ENCODE peak calls at places on chromosomes 1 and 21, in five cellular contexts. C, Q, A, K and H are unnamed samples.
A peak's percentile ranks its signal among the peaks of the same experiment; 100 is the strongest.

GRCh38 chr1:219372916-219373615 is 199.4 kb downstream of the LYPLAL1 start:
- DNase-seq in C (no peak), Q (no peak), A (no peak), K (no peak), H (no peak)

GRCh38 chr1:61330571-61330970 is 248.2 kb downstream of the NFIA start:
- DNase-seq in C (no peak), Q (no peak), A (no peak), K (no peak), H (no peak)

GRCh38 chr1:163248064-163248463 is 45.3 kb upstream of the RGS5 start:
- DNase-seq in C (no peak), Q (no peak), A (no peak), K (no peak), H (no peak)

GRCh38 chr21:41750051-41750450 is 16.8 kb downstream of the RIPK4 start:
- DNase-seq in C (no peak), Q (no peak), A (no peak), K (no peak), H (no peak)

GRCh38 chr21:42836767-42837301 is 42.5 kb downstream of the WDR4 start:
- DNase-seq in C (peak; percentile 16), Q (no peak), A (no peak), K (peak; percentile 23), H (peak; percentile 54)

GRCh38 chr21:31289702-31290101 is 54.4 kb downstream of the TIAM1 start:
- DNase-seq in C (no peak), Q (no peak), A (no peak), K (no peak), H (no peak)

GRCh38 chr1:211017066-211017691 is 116.8 kb downstream of the KCNH1 start:
- DNase-seq in C (no peak), Q (no peak), A (no peak), K (no peak), H (no peak)

GRCh38 chr1:23904748-23905357 is 8.3 kb downstream of the CNR2 start:
- DNase-seq in C (no peak), Q (no peak), A (no peak), K (no peak), H (no peak)

GRCh38 chr1:221174598-221174997 is 295.4 kb downstream of the HLX start:
- DNase-seq in C (no peak), Q (no peak), A (no peak), K (no peak), H (peak; percentile 63)

GRCh38 chr1:17668638-17669175 is 86.4 kb upstream of the ACTL8 start:
- DNase-seq in C (no peak), Q (no peak), A (no peak), K (no peak), H (no peak)
- TF ChIP-seq POLR2A in C (no peak), Q (no peak), A (no peak), K (no peak), H (no peak)

GRCh38 chr1:156959414-156959813 is 39.0 kb downstream of the LRRC71 start:
- DNase-seq in C (no peak), Q (no peak), A (no peak), K (no peak), H (no peak)

GRCh38 chr1:156958247-156958714 is 37.8 kb downstream of the LRRC71 start:
- DNase-seq in C (no peak), Q (no peak), A (no peak), K (no peak), H (no peak)

GRCh38 chr1:156964431-156964830 is 44.0 kb downstream of the LRRC71 start:
- DNase-seq in C (no peak), Q (no peak), A (no peak), K (no peak), H (no peak)

GRCh38 chr1:156961709-156962108 is 41.3 kb downstream of the LRRC71 start:
- DNase-seq in C (no peak), Q (no peak), A (no peak), K (no peak), H (no peak)

GRCh38 chr1:156963621-156964020 is 43.2 kb downstream of the LRRC71 start:
- DNase-seq in C (no peak), Q (no peak), A (no peak), K (no peak), H (peak; percentile 76)
- TF ChIP-seq POLR2AphosphoS5 in C (no peak), Q (no peak), A (no peak), K (no peak), H (no peak)

GRCh38 chr1:959730-960039 is 629 bp upstream of the NOC2L start:
- DNase-seq in C (no peak), Q (no peak), A (no peak), K (no peak), H (no peak)

GRCh38 chr1:958823-959729 is at the start of gene NOC2L:
- DNase-seq in C (peak; percentile 96), Q (peak; percentile 97), A (peak; percentile 95), K (peak; percentile 94), H (peak; percentile 98)

GRCh38 chr1:962381-963350 is 2.3 kb downstream of the KLHL17 start:
- DNase-seq in C (no peak), Q (no peak), A (no peak), K (no peak), H (no peak)

GRCh38 chr1:961132-961652 is 808 bp downstream of the KLHL17 start:
- DNase-seq in C (no peak), Q (no peak), A (no peak), K (no peak), H (no peak)

DNA sequence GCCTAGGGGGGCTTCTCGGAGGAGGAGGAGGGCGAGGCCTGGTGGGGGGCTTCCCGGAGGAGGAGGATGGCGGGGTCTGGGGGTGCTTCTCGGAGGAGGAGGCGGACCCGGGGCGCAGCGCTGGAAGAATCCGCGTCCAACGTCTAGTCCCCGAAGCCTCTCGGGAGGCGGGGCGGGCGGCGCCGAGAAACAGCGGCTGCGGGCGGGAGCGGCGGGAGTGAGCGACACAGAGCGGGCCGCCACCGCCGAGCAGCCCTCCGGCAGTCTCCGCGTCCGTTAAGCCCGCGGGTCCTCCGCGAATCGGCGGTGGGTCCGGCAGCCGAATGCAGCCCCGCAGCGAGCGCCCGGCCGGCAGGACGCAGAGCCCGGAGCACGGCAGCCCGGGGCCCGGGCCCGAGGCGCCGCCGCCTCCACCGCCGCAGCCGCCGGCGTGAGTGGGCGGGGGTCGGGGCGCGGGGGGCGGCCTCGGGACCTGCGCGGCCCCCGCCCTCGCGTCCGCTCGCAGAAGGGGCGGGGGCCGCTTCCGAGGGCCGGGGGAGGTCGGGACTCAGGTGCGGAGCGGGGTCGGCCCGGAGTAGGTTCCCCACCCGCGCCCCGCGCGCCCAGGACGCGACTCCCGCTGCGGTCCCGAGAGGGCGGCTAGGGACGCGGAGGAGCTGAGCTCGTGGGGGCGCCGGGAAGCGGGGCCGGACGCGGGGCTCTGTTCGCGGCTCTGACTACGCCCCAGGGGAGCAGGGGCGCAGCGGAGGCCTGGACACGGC is at the start of gene KLHL17:
- DNase-seq in C (peak; percentile 80), Q (no peak), A (no peak), K (peak; percentile 95), H (peak; percentile 95)
- TF ChIP-seq POLR2A in C (no peak), Q (no peak), A (no peak), K (no peak), H (no peak)

GRCh38 chr1:240739139-240739538 is 127.2 kb upstream of the GREM2 start:
- DNase-seq in C (no peak), Q (no peak), A (no peak), K (no peak), H (no peak)
- TF ChIP-seq POLR2AphosphoS5 in C (no peak), Q (no peak), A (no peak), K (no peak), H (no peak)

GRCh38 chr1:206579747-206580437 is 32.4 kb downstream of the EIF2D start:
- DNase-seq in C (peak; percentile 72), Q (no peak), A (peak; percentile 85), K (peak; percentile 54), H (peak; percentile 98)

GRCh38 chr1:206578959-206579358 is 33.3 kb downstream of the EIF2D start:
- DNase-seq in C (no peak), Q (no peak), A (no peak), K (no peak), H (no peak)

GRCh38 chr1:206580438-206581113 is 31.7 kb downstream of the EIF2D start:
- DNase-seq in C (no peak), Q (no peak), A (no peak), K (no peak), H (no peak)

GRCh38 chr1:206575894-206576737 is 36.1 kb downstream of the EIF2D start:
- DNase-seq in C (no peak), Q (no peak), A (no peak), K (no peak), H (no peak)

GRCh38 chr1:206578115-206578935 is 33.9 kb downstream of the EIF2D start:
- DNase-seq in C (no peak), Q (no peak), A (no peak), K (no peak), H (no peak)
- TF ChIP-seq POLR2A in C (no peak), Q (no peak), A (no peak), K (no peak), H (no peak)

GRCh38 chr1:1782399-1783221 is 4.3 kb upstream of the NADK start:
- DNase-seq in C (peak; percentile 88), Q (no peak), A (no peak), K (no peak), H (peak; percentile 89)
- TF ChIP-seq POLR2AphosphoS5 in C (no peak), Q (peak; percentile 31), A (no peak), K (peak; percentile 30), H (peak; percentile 67)

GRCh38 chr1:112466078-112466660 is 42.6 kb upstream of the WNT2B start:
- DNase-seq in C (peak; percentile 95), Q (peak; percentile 98), A (peak; percentile 98), K (peak; percentile 53), H (peak; percentile 97)
- TF ChIP-seq POLR2A in C (no peak), Q (no peak), A (no peak), K (peak; percentile 46), H (no peak)

GRCh38 chr1:205274041-205274691 is 46.4 kb downstream of the TMCC2 start:
- DNase-seq in C (no peak), Q (no peak), A (no peak), K (no peak), H (no peak)

GRCh38 chr1:205272541-205272940 is 44.8 kb downstream of the TMCC2 start:
- DNase-seq in C (no peak), Q (no peak), A (no peak), K (no peak), H (no peak)

GRCh38 chr1:205271745-205272144 is 44.0 kb downstream of the TMCC2 start:
- DNase-seq in C (no peak), Q (no peak), A (no peak), K (no peak), H (no peak)

GRCh38 chr1:205275133-205275532 is 46.4 kb downstream of the NUAK2 start:
- DNase-seq in C (peak; percentile 88), Q (no peak), A (no peak), K (no peak), H (peak; percentile 84)

GRCh38 chr1:205273551-205273982 is 45.8 kb downstream of the TMCC2 start:
- DNase-seq in C (peak; percentile 94), Q (peak; percentile 90), A (peak; percentile 90), K (peak; percentile 87), H (peak; percentile 95)
- TF ChIP-seq POLR2AphosphoS5 in C (no peak), Q (no peak), A (no peak), K (no peak), H (peak; percentile 56)

GRCh38 chr1:201999625-202000238 is 10.7 kb upstream of the ELF3 start:
- DNase-seq in C (peak; percentile 55), Q (no peak), A (no peak), K (no peak), H (peak; percentile 37)
- TF ChIP-seq POLR2A in C (no peak), Q (no peak), A (no peak), K (no peak), H (no peak)